ENCODE peak calls at places on chromosomes 4 and X, in seven cellular contexts. One of them, this sample, is unnamed.
A peak's percentile ranks its signal among the peaks of the same experiment; 100 is the strongest.

GRCh38 chr4:33339762-33340161 is 2619.6 kb downstream of the PCDH7 start:
- DNase-seq in psoas muscle: no peak
- DNase-seq in heart left ventricle: no peak
- DNase-seq in ovary: no peak
- DNase-seq in CD8-positive, alpha-beta T cell: no peak
- DNase-seq in GM23248: no peak
- DNase-seq in coronary artery: no peak
- DNase-seq in this sample: no peak

GRCh38 chrX:17081535-17081934 is 135.1 kb downstream of the REPS2 start:
- DNase-seq in psoas muscle: no peak
- DNase-seq in heart left ventricle: no peak
- DNase-seq in ovary: no peak
- DNase-seq in CD8-positive, alpha-beta T cell: no peak
- DNase-seq in GM23248: no peak
- DNase-seq in coronary artery: no peak
- DNase-seq in this sample: no peak

GRCh38 chr4:121785479-121785878 is 15.6 kb upstream of the EXOSC9 start:
- DNase-seq in psoas muscle: no peak
- DNase-seq in heart left ventricle: no peak
- DNase-seq in ovary: no peak
- DNase-seq in CD8-positive, alpha-beta T cell: no peak
- DNase-seq in GM23248: peak; percentile 87
- DNase-seq in coronary artery: no peak
- DNase-seq in this sample: no peak

GRCh38 chr4:7335363-7336066 is 99.2 kb downstream of the PSAPL1 start:
- DNase-seq in psoas muscle: peak; percentile 41
- DNase-seq in heart left ventricle: peak; percentile 61
- DNase-seq in ovary: peak; percentile 65
- DNase-seq in CD8-positive, alpha-beta T cell: no peak
- DNase-seq in GM23248: peak; percentile 60
- DNase-seq in coronary artery: no peak
- DNase-seq in this sample: no peak

GRCh38 chr4:143668930-143669553 is 31.4 kb downstream of the FREM3 start:
- DNase-seq in psoas muscle: no peak
- DNase-seq in heart left ventricle: no peak
- DNase-seq in ovary: no peak
- DNase-seq in CD8-positive, alpha-beta T cell: no peak
- DNase-seq in GM23248: no peak
- DNase-seq in coronary artery: no peak
- DNase-seq in this sample: no peak

GRCh38 chr4:2290974-2291704 is 29.2 kb upstream of the MXD4 start:
- DNase-seq in psoas muscle: peak; percentile 9
- DNase-seq in heart left ventricle: no peak
- DNase-seq in ovary: no peak
- DNase-seq in CD8-positive, alpha-beta T cell: peak; percentile 62
- DNase-seq in GM23248: no peak
- DNase-seq in coronary artery: no peak
- DNase-seq in this sample: no peak

GRCh38 chr4:167930171-167930570 is 162.2 kb upstream of the ANXA10 start:
- DNase-seq in psoas muscle: no peak
- DNase-seq in heart left ventricle: no peak
- DNase-seq in ovary: no peak
- DNase-seq in CD8-positive, alpha-beta T cell: no peak
- DNase-seq in GM23248: peak; percentile 3
- DNase-seq in coronary artery: no peak
- DNase-seq in this sample: no peak

GRCh38 chr4:138090145-138090917 is 151.8 kb downstream of the SLC7A11 start:
- DNase-seq in psoas muscle: peak; percentile 15
- DNase-seq in heart left ventricle: no peak
- DNase-seq in ovary: peak; percentile 48
- DNase-seq in CD8-positive, alpha-beta T cell: no peak
- DNase-seq in GM23248: peak; percentile 74
- DNase-seq in coronary artery: no peak
- DNase-seq in this sample: peak; percentile 87

GRCh38 chrX:113962338-113962737 is 621.5 kb upstream of the HTR2C start:
- DNase-seq in psoas muscle: no peak
- DNase-seq in heart left ventricle: no peak
- DNase-seq in ovary: no peak
- DNase-seq in CD8-positive, alpha-beta T cell: no peak
- DNase-seq in GM23248: no peak
- DNase-seq in coronary artery: no peak
- DNase-seq in this sample: no peak

GRCh38 chr4:143581331-143581961 is 67.9 kb downstream of the SMARCA5 start:
- DNase-seq in psoas muscle: no peak
- DNase-seq in heart left ventricle: no peak
- DNase-seq in ovary: no peak
- DNase-seq in CD8-positive, alpha-beta T cell: no peak
- DNase-seq in GM23248: no peak
- DNase-seq in coronary artery: no peak
- DNase-seq in this sample: no peak

GRCh38 chr4:76562851-76563803 is 128.1 kb downstream of the SHROOM3 start:
- DNase-seq in psoas muscle: no peak
- DNase-seq in heart left ventricle: no peak
- DNase-seq in ovary: no peak
- DNase-seq in CD8-positive, alpha-beta T cell: no peak
- DNase-seq in GM23248: peak; percentile 46
- DNase-seq in coronary artery: no peak
- DNase-seq in this sample: no peak

GRCh38 chr4:111537861-111538260 is 607.4 kb upstream of the FAM241A start:
- DNase-seq in psoas muscle: no peak
- DNase-seq in heart left ventricle: no peak
- DNase-seq in ovary: no peak
- DNase-seq in CD8-positive, alpha-beta T cell: no peak
- DNase-seq in GM23248: peak; percentile 62
- DNase-seq in coronary artery: no peak
- DNase-seq in this sample: no peak

GRCh38 chrX:13996650-13997049 is 33.0 kb downstream of the GEMIN8 start:
- DNase-seq in psoas muscle: no peak
- DNase-seq in heart left ventricle: no peak
- DNase-seq in ovary: no peak
- DNase-seq in CD8-positive, alpha-beta T cell: no peak
- DNase-seq in GM23248: no peak
- DNase-seq in coronary artery: no peak
- DNase-seq in this sample: no peak

GRCh38 chr4:63921561-63921960 is 487.7 kb downstream of the TECRL start:
- DNase-seq in psoas muscle: no peak
- DNase-seq in heart left ventricle: no peak
- DNase-seq in ovary: no peak
- DNase-seq in CD8-positive, alpha-beta T cell: no peak
- DNase-seq in GM23248: no peak
- DNase-seq in coronary artery: no peak
- DNase-seq in this sample: no peak

GRCh38 chr4:42150653-42151567 is 1.5 kb downstream of the BEND4 start:
- DNase-seq in psoas muscle: no peak
- DNase-seq in heart left ventricle: no peak
- DNase-seq in ovary: no peak
- DNase-seq in CD8-positive, alpha-beta T cell: no peak
- DNase-seq in GM23248: peak; percentile 4
- DNase-seq in coronary artery: no peak
- DNase-seq in this sample: no peak

GRCh38 chrX:96183843-96184242 is 500.8 kb upstream of the DIAPH2 start:
- DNase-seq in psoas muscle: no peak
- DNase-seq in heart left ventricle: no peak
- DNase-seq in ovary: no peak
- DNase-seq in CD8-positive, alpha-beta T cell: no peak
- DNase-seq in GM23248: peak; percentile 14
- DNase-seq in coronary artery: no peak
- DNase-seq in this sample: no peak

GRCh38 chrX:23372220-23372902 is 37.7 kb downstream of the PTCHD1 start:
- DNase-seq in psoas muscle: no peak
- DNase-seq in heart left ventricle: no peak
- DNase-seq in ovary: no peak
- DNase-seq in CD8-positive, alpha-beta T cell: no peak
- DNase-seq in GM23248: no peak
- DNase-seq in coronary artery: no peak
- DNase-seq in this sample: peak; percentile 18

GRCh38 chrX:57977992-57978391 is 67.7 kb upstream of the ZXDA start:
- DNase-seq in psoas muscle: no peak
- DNase-seq in heart left ventricle: no peak
- DNase-seq in ovary: no peak
- DNase-seq in CD8-positive, alpha-beta T cell: no peak
- DNase-seq in GM23248: no peak
- DNase-seq in coronary artery: no peak
- DNase-seq in this sample: no peak

GRCh38 chrX:96696462-96696861 is 11.8 kb downstream of the DIAPH2 start:
- DNase-seq in psoas muscle: no peak
- DNase-seq in heart left ventricle: no peak
- DNase-seq in ovary: no peak
- DNase-seq in CD8-positive, alpha-beta T cell: no peak
- DNase-seq in GM23248: no peak
- DNase-seq in coronary artery: no peak
- DNase-seq in this sample: no peak

GRCh38 chrX:104435249-104435648 is 130.8 kb upstream of the IL1RAPL2 start:
- DNase-seq in psoas muscle: no peak
- DNase-seq in heart left ventricle: no peak
- DNase-seq in ovary: no peak
- DNase-seq in CD8-positive, alpha-beta T cell: no peak
- DNase-seq in GM23248: no peak
- DNase-seq in coronary artery: no peak
- DNase-seq in this sample: no peak

GRCh38 chrX:2351999-2352995 is 148.5 kb downstream of the DHRSX start:
- DNase-seq in psoas muscle: peak; percentile 20
- DNase-seq in heart left ventricle: no peak
- DNase-seq in ovary: no peak
- DNase-seq in CD8-positive, alpha-beta T cell: no peak
- DNase-seq in GM23248: peak; percentile 84
- DNase-seq in coronary artery: no peak
- DNase-seq in this sample: peak; percentile 94

GRCh38 chr4:52997132-52997416 is 135.0 kb downstream of the RASL11B start:
- DNase-seq in psoas muscle: no peak
- DNase-seq in heart left ventricle: no peak
- DNase-seq in ovary: no peak
- DNase-seq in CD8-positive, alpha-beta T cell: no peak
- DNase-seq in GM23248: no peak
- DNase-seq in coronary artery: no peak
- DNase-seq in this sample: no peak
- H3K27ac ChIP-seq in psoas muscle: no peak overlapping the region
- H3K27ac ChIP-seq in heart left ventricle: peak overlapping the region; percentile 32
- H3K27ac ChIP-seq in ovary: peak overlapping the region; percentile 63
- H3K27ac ChIP-seq in CD8-positive, alpha-beta T cell: no peak overlapping the region
- H3K27ac ChIP-seq in GM23248: no peak overlapping the region
- H3K27ac ChIP-seq in coronary artery: peak overlapping the region; percentile 83
- H3K27ac ChIP-seq in this sample: no peak overlapping the region

DNA sequence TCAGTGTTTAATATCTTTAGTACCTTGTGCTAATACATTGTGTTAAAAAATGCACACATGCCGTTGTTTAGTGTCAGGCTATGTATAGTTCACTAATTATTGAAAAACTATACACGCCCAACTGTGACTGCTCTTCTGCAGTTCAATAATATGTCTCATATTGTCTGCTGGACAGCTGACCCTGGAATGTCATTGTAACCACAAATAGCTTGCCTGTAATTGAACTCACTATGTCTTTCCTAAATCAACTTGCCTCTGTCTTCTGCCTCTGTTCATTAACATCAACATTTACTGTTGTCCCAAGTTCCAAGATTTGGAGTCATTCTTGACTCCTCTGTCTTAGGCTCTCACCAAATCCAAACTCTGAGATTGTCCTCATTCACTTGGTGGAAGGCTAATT is 114.6 kb downstream of the TMA16 start:
- DNase-seq in psoas muscle: no peak
- DNase-seq in heart left ventricle: no peak
- DNase-seq in ovary: no peak
- DNase-seq in CD8-positive, alpha-beta T cell: no peak
- DNase-seq in GM23248: no peak
- DNase-seq in coronary artery: no peak
- DNase-seq in this sample: no peak
- H3K27ac ChIP-seq in psoas muscle: no peak overlapping the region
- H3K27ac ChIP-seq in heart left ventricle: no peak overlapping the region
- H3K27ac ChIP-seq in ovary: no peak overlapping the region
- H3K27ac ChIP-seq in CD8-positive, alpha-beta T cell: no peak overlapping the region
- H3K27ac ChIP-seq in GM23248: no peak overlapping the region
- H3K27ac ChIP-seq in coronary artery: no peak overlapping the region
- H3K27ac ChIP-seq in this sample: no peak overlapping the region

GRCh38 chr4:173264960-173265281 is 69.2 kb downstream of the HMGB2 start:
- DNase-seq in psoas muscle: peak; percentile 35
- DNase-seq in heart left ventricle: no peak
- DNase-seq in ovary: no peak
- DNase-seq in CD8-positive, alpha-beta T cell: no peak
- DNase-seq in GM23248: no peak
- DNase-seq in coronary artery: no peak
- DNase-seq in this sample: no peak

GRCh38 chr4:173261052-173261451 is 73.1 kb downstream of the HMGB2 start:
- DNase-seq in psoas muscle: no peak
- DNase-seq in heart left ventricle: no peak
- DNase-seq in ovary: no peak
- DNase-seq in CD8-positive, alpha-beta T cell: no peak
- DNase-seq in GM23248: no peak
- DNase-seq in coronary artery: no peak
- DNase-seq in this sample: no peak

GRCh38 chr4:173259310-173259709 is 74.8 kb downstream of the HMGB2 start:
- DNase-seq in psoas muscle: no peak
- DNase-seq in heart left ventricle: no peak
- DNase-seq in ovary: no peak
- DNase-seq in CD8-positive, alpha-beta T cell: no peak
- DNase-seq in GM23248: peak; percentile 13
- DNase-seq in coronary artery: no peak
- DNase-seq in this sample: no peak

GRCh38 chr4:173264245-173264959 is 69.8 kb downstream of the HMGB2 start:
- DNase-seq in psoas muscle: peak; percentile 25
- DNase-seq in heart left ventricle: peak; percentile 77
- DNase-seq in ovary: peak; percentile 48
- DNase-seq in CD8-positive, alpha-beta T cell: peak; percentile 9
- DNase-seq in GM23248: peak; percentile 16
- DNase-seq in coronary artery: no peak
- DNase-seq in this sample: peak; percentile 22

GRCh38 chr4:173262363-173262762 is 71.8 kb downstream of the HMGB2 start:
- DNase-seq in psoas muscle: no peak
- DNase-seq in heart left ventricle: no peak
- DNase-seq in ovary: no peak
- DNase-seq in CD8-positive, alpha-beta T cell: no peak
- DNase-seq in GM23248: no peak
- DNase-seq in coronary artery: no peak
- DNase-seq in this sample: no peak
- H3K27ac ChIP-seq in psoas muscle: no peak overlapping the region
- H3K27ac ChIP-seq in heart left ventricle: no peak overlapping the region
- H3K27ac ChIP-seq in ovary: no peak overlapping the region
- H3K27ac ChIP-seq in CD8-positive, alpha-beta T cell: no peak overlapping the region
- H3K27ac ChIP-seq in GM23248: no peak overlapping the region
- H3K27ac ChIP-seq in coronary artery: no peak overlapping the region
- H3K27ac ChIP-seq in this sample: no peak overlapping the region

DNA sequence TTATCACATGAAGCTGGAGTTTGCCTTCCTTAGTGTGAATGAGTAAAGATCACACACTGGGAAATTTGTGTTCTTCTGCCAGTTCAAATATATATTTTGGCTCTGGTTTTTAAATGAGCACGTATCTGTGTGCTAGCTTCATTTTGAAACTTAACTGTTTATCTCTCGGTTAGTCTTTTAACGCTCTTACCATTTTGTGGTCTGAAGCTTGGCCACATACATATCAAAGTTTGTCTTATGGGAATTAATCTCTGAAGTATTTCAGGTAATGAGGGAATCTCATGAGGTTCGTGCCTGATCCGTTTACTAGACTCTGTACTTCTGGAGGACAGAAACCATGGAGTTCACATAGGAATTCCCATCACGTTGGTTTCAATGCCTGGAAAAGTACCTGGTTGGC is 13.8 kb downstream of the ATP10D start:
- DNase-seq in psoas muscle: no peak
- DNase-seq in heart left ventricle: no peak
- DNase-seq in ovary: no peak
- DNase-seq in CD8-positive, alpha-beta T cell: no peak
- DNase-seq in GM23248: no peak
- DNase-seq in coronary artery: no peak
- DNase-seq in this sample: no peak
- H3K27ac ChIP-seq in psoas muscle: no peak overlapping the region
- H3K27ac ChIP-seq in heart left ventricle: peak overlapping the region; percentile 27
- H3K27ac ChIP-seq in ovary: no peak overlapping the region
- H3K27ac ChIP-seq in CD8-positive, alpha-beta T cell: no peak overlapping the region
- H3K27ac ChIP-seq in GM23248: no peak overlapping the region
- H3K27ac ChIP-seq in coronary artery: peak overlapping the region; percentile 73
- H3K27ac ChIP-seq in this sample: no peak overlapping the region

This sample was measured in brain microvascular endothelial cell.